ENCODE peak calls at places on chromosomes 5 and 9, in five cellular contexts. B is AG08395, N is NCI-H2171, V is AML-193, J is iris pigment epithelial cell. D is an unnamed sample.

GRCh38 chr5:8954801-8955200 is 591.1 kb downstream of the SEMA5A start:
- DNase-seq in B (no peak), J (no peak), N (no peak), V (no peak), D (no peak)

GRCh38 chr9:96884443-96884842 is 30.1 kb upstream of the ZNF782 start:
- DNase-seq in J (peak; percentile 81), V (no peak), B (peak; percentile 58), N (no peak), D (peak; percentile 82)

GRCh38 chr5:122846051-122846567 is 696 bp downstream of the SNX24 start:
- DNase-seq in J (peak; percentile 75), V (no peak), B (peak; percentile 53), N (no peak), D (peak; percentile 73)

GRCh38 chr5:143957455-143957854 is 145.5 kb downstream of the HMHB1 start:
- DNase-seq in N (no peak), V (no peak), B (no peak), J (no peak), D (no peak)

GRCh38 chr5:161411156-161411555 is 135.4 kb downstream of the GABRB2 start:
- DNase-seq in N (no peak), V (no peak), B (no peak), J (no peak), D (no peak)

GRCh38 chr5:107705390-107706014 is 34.8 kb upstream of the EFNA5 start:
- DNase-seq in B (peak; percentile 24), N (no peak), J (peak; percentile 47), V (no peak), D (peak; percentile 77)

GRCh38 chr9:133619791-133620190 is 10.6 kb upstream of the FAM163B start:
- DNase-seq in N (no peak), V (no peak), B (no peak), J (no peak), D (no peak)

GRCh38 chr9:126838055-126838811 is 22.2 kb upstream of the ZBTB34 start:
- DNase-seq in V (no peak), J (no peak), B (no peak), N (no peak), D (no peak)

GRCh38 chr5:78827725-78828124 is 157.4 kb downstream of the ARSB start:
- DNase-seq in V (no peak), N (no peak), J (no peak), B (no peak), D (no peak)

GRCh38 chr9:126169736-126170135 is 156.9 kb upstream of the MVB12B start:
- DNase-seq in J (no peak), B (no peak), V (no peak), N (no peak), D (no peak)

D was measured in IMR-90.